ENCODE peak calls at places on chromosomes 12 and 14, in seven cellular contexts. One of them, this sample, is unnamed.

GRCh38 chr14:93410893-93411292 is 19.8 kb upstream of the UNC79 start:
- DNase-seq in lung: no peak
- DNase-seq in body of pancreas: no peak
- DNase-seq in A549: no peak
- DNase-seq in fibroblast of the conjunctiva: no peak
- DNase-seq in COR-L47: no peak
- DNase-seq in activated T-helper 1 cell treated with anti-CD3 and anti-CD28 coated beads, Interleukin-12 subunit alpha, Interleukin-12 subunit beta, Interleukin-2, Interleukin-4 antibody, amounts not matched to agents 30 ng/mL and 10 ng/mL and 1 ng/mL, durations not matched to agents 14 hours and 24 hours and 36 hours: no peak
- DNase-seq in this sample: no peak

GRCh38 chr12:131869871-131870418 is 24.5 kb upstream of the ULK1 start:
- DNase-seq in lung: no peak
- DNase-seq in COR-L47: no peak
- DNase-seq in activated T-helper 1 cell treated with anti-CD3 and anti-CD28 coated beads, Interleukin-12 subunit alpha, Interleukin-12 subunit beta, Interleukin-2, Interleukin-4 antibody, amounts not matched to agents 30 ng/mL and 10 ng/mL and 1 ng/mL, durations not matched to agents 14 hours and 24 hours and 36 hours: no peak
- DNase-seq in A549: peak; percentile 87
- DNase-seq in fibroblast of the conjunctiva: no peak
- DNase-seq in body of pancreas: no peak
- DNase-seq in this sample: no peak

GRCh38 chr14:52043690-52044089 is 25.2 kb downstream of the NID2 start:
- DNase-seq in fibroblast of the conjunctiva: no peak
- DNase-seq in lung: no peak
- DNase-seq in activated T-helper 1 cell treated with anti-CD3 and anti-CD28 coated beads, Interleukin-12 subunit alpha, Interleukin-12 subunit beta, Interleukin-2, Interleukin-4 antibody, amounts not matched to agents 30 ng/mL and 10 ng/mL and 1 ng/mL, durations not matched to agents 14 hours and 24 hours and 36 hours: no peak
- DNase-seq in A549: peak; percentile 60
- DNase-seq in body of pancreas: peak; percentile 56
- DNase-seq in COR-L47: peak; percentile 39
- DNase-seq in this sample: no peak

GRCh38 chr12:10967409-10967808 is 19.3 kb downstream of the TAS2R50 start:
- DNase-seq in COR-L47: no peak
- DNase-seq in lung: no peak
- DNase-seq in activated T-helper 1 cell treated with anti-CD3 and anti-CD28 coated beads, Interleukin-12 subunit alpha, Interleukin-12 subunit beta, Interleukin-2, Interleukin-4 antibody, amounts not matched to agents 30 ng/mL and 10 ng/mL and 1 ng/mL, durations not matched to agents 14 hours and 24 hours and 36 hours: no peak
- DNase-seq in fibroblast of the conjunctiva: peak; percentile 68
- DNase-seq in body of pancreas: no peak
- DNase-seq in A549: no peak
- DNase-seq in this sample: no peak

GRCh38 chr14:64464695-64465094 is 604 bp upstream of the AKAP5 start:
- DNase-seq in activated T-helper 1 cell treated with anti-CD3 and anti-CD28 coated beads, Interleukin-12 subunit alpha, Interleukin-12 subunit beta, Interleukin-2, Interleukin-4 antibody, amounts not matched to agents 30 ng/mL and 10 ng/mL and 1 ng/mL, durations not matched to agents 14 hours and 24 hours and 36 hours: no peak
- DNase-seq in lung: no peak
- DNase-seq in fibroblast of the conjunctiva: no peak
- DNase-seq in A549: no peak
- DNase-seq in COR-L47: peak; percentile 47
- DNase-seq in body of pancreas: no peak
- DNase-seq in this sample: no peak

GRCh38 chr12:30813741-30814687 is 59.3 kb upstream of the CAPRIN2 start:
- DNase-seq in A549: no peak
- DNase-seq in lung: no peak
- DNase-seq in COR-L47: no peak
- DNase-seq in fibroblast of the conjunctiva: no peak
- DNase-seq in body of pancreas: no peak
- DNase-seq in activated T-helper 1 cell treated with anti-CD3 and anti-CD28 coated beads, Interleukin-12 subunit alpha, Interleukin-12 subunit beta, Interleukin-2, Interleukin-4 antibody, amounts not matched to agents 30 ng/mL and 10 ng/mL and 1 ng/mL, durations not matched to agents 14 hours and 24 hours and 36 hours: no peak
- DNase-seq in this sample: no peak

GRCh38 chr14:24079521-24080141 is 8.3 kb downstream of the CPNE6 start:
- DNase-seq in fibroblast of the conjunctiva: no peak
- DNase-seq in body of pancreas: peak; percentile 33
- DNase-seq in COR-L47: peak; percentile 26
- DNase-seq in lung: no peak
- DNase-seq in A549: no peak
- DNase-seq in activated T-helper 1 cell treated with anti-CD3 and anti-CD28 coated beads, Interleukin-12 subunit alpha, Interleukin-12 subunit beta, Interleukin-2, Interleukin-4 antibody, amounts not matched to agents 30 ng/mL and 10 ng/mL and 1 ng/mL, durations not matched to agents 14 hours and 24 hours and 36 hours: no peak
- DNase-seq in this sample: no peak

GRCh38 chr12:27309293-27309994 is 23.2 kb upstream of the BMAL2 start:
- DNase-seq in A549: no peak
- DNase-seq in activated T-helper 1 cell treated with anti-CD3 and anti-CD28 coated beads, Interleukin-12 subunit alpha, Interleukin-12 subunit beta, Interleukin-2, Interleukin-4 antibody, amounts not matched to agents 30 ng/mL and 10 ng/mL and 1 ng/mL, durations not matched to agents 14 hours and 24 hours and 36 hours: no peak
- DNase-seq in COR-L47: no peak
- DNase-seq in fibroblast of the conjunctiva: no peak
- DNase-seq in lung: no peak
- DNase-seq in body of pancreas: no peak
- DNase-seq in this sample: no peak

GRCh38 chr12:120115692-120116442 is 686 bp downstream of the RAB35 start:
- DNase-seq in COR-L47: peak; percentile 29
- DNase-seq in activated T-helper 1 cell treated with anti-CD3 and anti-CD28 coated beads, Interleukin-12 subunit alpha, Interleukin-12 subunit beta, Interleukin-2, Interleukin-4 antibody, amounts not matched to agents 30 ng/mL and 10 ng/mL and 1 ng/mL, durations not matched to agents 14 hours and 24 hours and 36 hours: peak; percentile 14
- DNase-seq in body of pancreas: peak; percentile 45
- DNase-seq in lung: peak; percentile 32
- DNase-seq in A549: peak; percentile 73
- DNase-seq in fibroblast of the conjunctiva: peak; percentile 17
- DNase-seq in this sample: no peak

GRCh38 chr12:65611396-65611795 is 212.9 kb upstream of the HMGA2 start:
- DNase-seq in activated T-helper 1 cell treated with anti-CD3 and anti-CD28 coated beads, Interleukin-12 subunit alpha, Interleukin-12 subunit beta, Interleukin-2, Interleukin-4 antibody, amounts not matched to agents 30 ng/mL and 10 ng/mL and 1 ng/mL, durations not matched to agents 14 hours and 24 hours and 36 hours: no peak
- DNase-seq in fibroblast of the conjunctiva: no peak
- DNase-seq in body of pancreas: no peak
- DNase-seq in A549: no peak
- DNase-seq in lung: no peak
- DNase-seq in COR-L47: no peak
- DNase-seq in this sample: no peak

GRCh38 chr14:61344437-61345143 is 23.2 kb downstream of the PRKCH start:
- DNase-seq in COR-L47: no peak
- DNase-seq in lung: no peak
- DNase-seq in fibroblast of the conjunctiva: no peak
- DNase-seq in body of pancreas: no peak
- DNase-seq in activated T-helper 1 cell treated with anti-CD3 and anti-CD28 coated beads, Interleukin-12 subunit alpha, Interleukin-12 subunit beta, Interleukin-2, Interleukin-4 antibody, amounts not matched to agents 30 ng/mL and 10 ng/mL and 1 ng/mL, durations not matched to agents 14 hours and 24 hours and 36 hours: no peak
- DNase-seq in A549: no peak
- DNase-seq in this sample: no peak